ENCODE peak calls at places on chromosome 9, in eight cellular contexts. T is right atrium auricular region; H is AG10803; R is CD8-positive, alpha-beta T cell; W is A673; L is AG09309; A is heart left ventricle; P is AG04450. I is an unnamed sample.

GRCh38 chr9:93299418-93300174 is 115.7 kb downstream of the WNK2 start:
- DNase-seq in T (peak), H (no peak), R (no peak), W (no peak), L (no peak), A (no peak), P (no peak), I (no peak)

GRCh38 chr9:34123682-34124081 is 2.8 kb downstream of the DCAF12 start:
- DNase-seq in T (peak), H (no peak), R (no peak), W (no peak), L (no peak), A (peak), P (no peak), I (no peak)

GRCh38 chr9:89247431-89248370 is 63.3 kb upstream of the CKS2 start:
- DNase-seq in T (no peak), H (no peak), R (no peak), W (no peak), L (no peak), A (no peak), P (no peak), I (no peak)

GRCh38 chr9:70438341-70438924 is 24.0 kb upstream of the KLF9 start:
- DNase-seq in T (peak), H (peak), R (no peak), W (peak), L (no peak), A (peak), P (no peak), I (no peak)

GRCh38 chr9:90964101-90965020 is 162.7 kb downstream of the SYK start:
- DNase-seq in T (no peak), H (no peak), R (no peak), W (no peak), L (no peak), A (no peak), P (no peak), I (no peak)

GRCh38 chr9:118088075-118088474 is 383.9 kb downstream of the TLR4 start:
- DNase-seq in T (no peak), H (no peak), R (no peak), W (no peak), L (no peak), A (no peak), P (no peak), I (no peak)

GRCh38 chr9:655875-656274 is 185.6 kb upstream of the DMRT1 start:
- DNase-seq in T (peak), H (peak), R (no peak), W (no peak), L (no peak), A (peak), P (no peak), I (peak)

GRCh38 chr9:105883847-105884246 is 189.5 kb downstream of the TMEM38B start:
- DNase-seq in T (no peak), H (no peak), R (no peak), W (no peak), L (no peak), A (no peak), P (no peak), I (no peak)

GRCh38 chr9:109117856-109118801 is 1.6 kb downstream of the TMEM245 start:
- DNase-seq in T (peak), H (peak), R (peak), W (peak), L (peak), A (no peak), P (no peak), I (no peak)

GRCh38 chr9:114930063-114930812 is at the start of gene TNFSF8:
- DNase-seq in T (no peak), H (no peak), R (peak), W (no peak), L (no peak), A (peak), P (no peak), I (no peak)

GRCh38 chr9:37984672-37985611 is 81.0 kb upstream of the SLC25A51 start:
- DNase-seq in T (no peak), H (peak), R (no peak), W (peak), L (no peak), A (peak), P (no peak), I (no peak)

DNA sequence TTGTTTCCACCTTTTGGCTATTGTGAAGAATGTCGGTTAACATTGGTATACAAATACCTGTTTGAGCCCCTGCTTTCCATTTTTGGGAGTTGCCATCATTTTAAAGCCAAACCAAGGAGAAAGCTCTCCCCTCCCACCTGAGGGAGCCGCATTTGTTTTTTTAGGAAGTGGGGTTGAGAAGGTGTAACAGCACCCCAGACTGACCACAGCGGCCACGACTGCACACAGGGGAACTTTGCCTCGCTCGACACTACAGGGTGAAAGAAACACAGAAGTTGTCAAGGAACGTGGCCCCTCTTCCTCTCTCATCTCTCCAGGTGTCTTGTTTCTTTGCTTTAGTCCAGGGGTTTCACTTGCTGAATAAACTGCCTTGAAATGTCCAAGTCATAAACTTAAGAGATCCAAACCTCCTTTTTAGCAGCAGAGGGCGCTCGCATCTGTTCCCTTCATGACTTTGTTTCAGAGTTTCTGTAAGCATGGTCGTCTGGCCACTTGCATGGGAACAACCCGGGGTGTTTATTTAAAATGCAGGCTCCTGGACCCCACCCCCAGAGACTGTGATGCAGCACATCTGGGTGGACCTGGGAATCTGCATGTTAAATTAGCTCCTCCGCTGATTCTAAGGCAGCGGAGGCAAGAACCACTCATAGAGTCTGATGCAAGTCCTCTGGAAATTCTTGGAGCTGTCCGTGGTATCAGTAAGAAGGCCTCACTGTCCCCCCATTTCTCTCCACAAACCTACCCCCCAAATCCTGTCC is 2.1 kb upstream of the TTLL11 start:
- DNase-seq in T (peak), H (peak), R (peak), W (peak), L (no peak), A (no peak), P (no peak), I (peak)
- TF ChIP-seq CTCF in T (peak), H (peak), R (peak), W (peak), L (peak), A (peak), P (peak), I (peak)

GRCh38 chr9:130242270-130243014 is 23.1 kb upstream of the HMCN2 start:
- DNase-seq in T (no peak), H (no peak), R (no peak), W (no peak), L (no peak), A (no peak), P (no peak), I (no peak)
- H3K4me3 ChIP-seq in T (no peak), H (no peak), R (no peak), W (no peak), L (no peak), A (no peak), P (no peak), I (no peak)

GRCh38 chr9:78006734-78007133 is 24.9 kb downstream of the GNAQ start:
- DNase-seq in T (no peak), H (peak), R (no peak), W (no peak), L (no peak), A (no peak), P (no peak), I (no peak)

GRCh38 chr9:78003730-78004129 is 27.9 kb downstream of the GNAQ start:
- DNase-seq in T (no peak), H (no peak), R (no peak), W (no peak), L (no peak), A (no peak), P (no peak), I (no peak)

GRCh38 chr9:78005231-78006002 is 26.2 kb downstream of the GNAQ start:
- DNase-seq in T (no peak), H (no peak), R (no peak), W (no peak), L (no peak), A (no peak), P (no peak), I (no peak)

GRCh38 chr9:78001946-78002731 is 29.5 kb downstream of the GNAQ start:
- DNase-seq in T (no peak), H (no peak), R (no peak), W (no peak), L (no peak), A (no peak), P (no peak), I (no peak)

GRCh38 chr9:78004478-78005229 is 27.0 kb downstream of the GNAQ start:
- DNase-seq in T (no peak), H (no peak), R (no peak), W (no peak), L (no peak), A (no peak), P (no peak), I (no peak)
- TF ChIP-seq CTCF in T (no peak), H (peak), R (no peak), W (peak), L (peak), A (no peak), P (peak), I (peak)

DNA sequence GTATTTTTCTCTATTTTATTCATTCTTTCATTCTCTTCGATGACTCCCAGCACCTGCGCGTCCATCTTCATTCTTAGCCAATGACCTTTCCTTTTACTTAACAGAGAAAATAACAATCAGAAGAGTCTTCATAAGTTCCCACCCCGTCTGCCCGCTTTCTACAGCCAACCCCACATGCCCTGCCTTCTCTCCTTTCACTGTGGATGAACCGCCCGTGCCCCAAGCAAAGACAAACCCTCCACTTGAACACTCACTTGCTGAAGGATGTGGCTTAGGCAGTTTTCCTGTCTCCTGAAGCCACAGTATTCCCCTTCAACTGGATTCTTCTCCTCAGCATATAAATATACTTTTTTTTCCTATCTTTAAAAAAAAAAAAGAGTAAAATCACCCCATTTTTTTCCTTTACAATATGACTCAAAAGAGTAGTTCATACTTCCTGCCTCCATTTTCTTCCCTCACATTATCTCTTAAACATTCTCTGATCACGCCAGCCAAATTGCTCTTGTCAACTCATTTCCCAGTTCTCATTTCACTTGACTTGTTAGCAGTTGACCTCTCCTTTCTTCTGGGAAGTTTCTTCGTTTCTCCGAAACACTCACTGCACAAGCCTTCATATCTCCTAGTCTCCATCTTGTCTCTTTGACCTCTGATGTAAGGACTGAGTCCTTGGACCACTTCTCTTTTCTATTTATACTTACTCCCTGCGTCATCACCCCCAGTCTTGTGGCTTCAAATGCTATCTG is 11.1 kb downstream of the NIPSNAP3B start:
- DNase-seq in T (no peak), H (no peak), R (no peak), W (no peak), L (no peak), A (peak), P (no peak), I (no peak)
- H3K4me3 ChIP-seq in T (no peak), H (no peak), R (no peak), W (no peak), L (no peak), A (no peak), P (no peak), I (no peak)

DNA sequence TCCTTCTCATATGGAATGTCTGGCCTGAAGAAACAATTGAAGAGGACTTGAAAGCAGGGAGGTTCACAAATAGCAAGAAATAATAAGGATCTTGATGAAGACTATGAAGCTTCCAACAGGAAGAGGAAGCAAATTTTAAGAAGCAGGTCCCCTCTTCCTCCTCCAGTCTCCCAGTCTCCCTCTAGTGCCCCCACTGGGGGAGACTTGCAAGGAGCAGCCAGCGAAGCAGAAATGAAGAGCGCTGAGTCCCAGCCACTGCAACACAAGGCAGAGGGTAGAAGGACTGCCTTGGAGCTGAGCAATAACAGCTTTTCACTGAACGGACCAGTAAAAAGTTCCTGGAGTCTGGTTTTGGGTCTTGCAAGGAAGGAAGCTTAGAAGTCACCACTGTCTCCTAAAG is 32.6 kb upstream of the ACO1 start:
- DNase-seq in T (no peak), H (no peak), R (no peak), W (peak), L (no peak), A (no peak), P (no peak), I (no peak)
- TF ChIP-seq CTCF in T (no peak), H (no peak), R (no peak), W (peak), L (peak), A (no peak), P (peak), I (peak)

GRCh38 chr9:126520453-126520852 is 93.3 kb upstream of the LMX1B start:
- DNase-seq in T (no peak), H (no peak), R (no peak), W (no peak), L (no peak), A (no peak), P (no peak), I (no peak)

GRCh38 chr9:126521089-126521488 is 92.6 kb upstream of the LMX1B start:
- DNase-seq in T (no peak), H (no peak), R (no peak), W (no peak), L (no peak), A (no peak), P (no peak), I (no peak)

GRCh38 chr9:126521976-126522590 is 91.6 kb upstream of the LMX1B start:
- DNase-seq in T (no peak), H (no peak), R (no peak), W (no peak), L (no peak), A (no peak), P (no peak), I (no peak)

GRCh38 chr9:126522957-126523356 is 90.8 kb upstream of the LMX1B start:
- DNase-seq in T (no peak), H (no peak), R (no peak), W (no peak), L (no peak), A (no peak), P (no peak), I (no peak)

GRCh38 chr9:126521551-126521950 is 92.2 kb upstream of the LMX1B start:
- DNase-seq in T (no peak), H (no peak), R (no peak), W (no peak), L (no peak), A (no peak), P (no peak), I (no peak)
- H3K4me3 ChIP-seq in T (no peak), H (no peak), R (no peak), W (no peak), L (no peak), A (no peak), P (no peak), I (no peak)

GRCh38 chr9:8863064-8863463 is 1063.5 kb upstream of the DMAC1 start:
- DNase-seq in T (no peak), H (no peak), R (no peak), W (no peak), L (no peak), A (no peak), P (no peak), I (no peak)

GRCh38 chr9:8858250-8859161 is 1058.9 kb upstream of the DMAC1 start:
- DNase-seq in T (no peak), H (no peak), R (no peak), W (no peak), L (no peak), A (no peak), P (no peak), I (no peak)

GRCh38 chr9:8859416-8859815 is 1059.8 kb upstream of the DMAC1 start:
- DNase-seq in T (no peak), H (no peak), R (no peak), W (no peak), L (no peak), A (no peak), P (no peak), I (no peak)

GRCh38 chr9:8863886-8864881 is 1064.6 kb upstream of the DMAC1 start:
- DNase-seq in T (no peak), H (no peak), R (no peak), W (no peak), L (no peak), A (no peak), P (no peak), I (no peak)

GRCh38 chr9:8860925-8861324 is 1061.3 kb upstream of the DMAC1 start:
- DNase-seq in T (no peak), H (no peak), R (no peak), W (peak), L (no peak), A (no peak), P (no peak), I (peak)
- TF ChIP-seq CTCF in T (no peak), H (no peak), R (no peak), W (no peak), L (no peak), A (no peak), P (no peak), I (peak)

GRCh38 chr9:4292781-4293180 is 7.1 kb downstream of the GLIS3 start:
- DNase-seq in T (no peak), H (peak), R (no peak), W (no peak), L (no peak), A (no peak), P (no peak), I (no peak)
- H3K4me3 ChIP-seq in T (no peak), H (no peak), R (no peak), W (no peak), L (no peak), A (no peak), P (no peak), I (no peak)